ENCODE peak calls at places on chromosomes 12 and 14, in ten cellular contexts. F is PC-3, E is fibroblast of the aortic adventitia, U is fibroblast of mammary gland, J is A549, S is mucosa of descending colon, T is astrocyte of the spinal cord, A is neural progenitor cell, G is WTC11, X is NB4. Z is an unnamed sample.

GRCh38 chr14:91554535-91555332 is 44.6 kb upstream of the PPP4R3A start:
- DNase-seq in F (no peak), U (no peak), T (no peak), S (peak), X (no peak), J (no peak), G (no peak), E (no peak), A (no peak), Z (no peak)

GRCh38 chr12:93098077-93098476 is 169.0 kb upstream of the EEA1 start:
- DNase-seq in U (peak), J (no peak), E (peak), X (peak), G (peak), F (peak), S (no peak), A (peak), T (peak), Z (peak)

GRCh38 chr14:78143489-78144145 is 26.6 kb upstream of the NRXN3 start:
- DNase-seq in A (no peak), S (no peak), X (peak), T (peak), F (peak), G (no peak), E (peak), U (peak), J (peak), Z (no peak)

GRCh38 chr12:27814851-27815591 is 35.0 kb upstream of the MANSC4 start:
- DNase-seq in T (no peak), J (no peak), U (peak), X (no peak), F (no peak), G (no peak), S (no peak), E (peak), A (no peak), Z (no peak)

GRCh38 chr12:106409898-106410297 is 52.4 kb downstream of the POLR3B start:
- DNase-seq in U (no peak), F (no peak), G (no peak), X (no peak), E (peak), T (no peak), S (no peak), J (no peak), A (no peak), Z (no peak)

GRCh38 chr14:43005807-43006206 is 1399.1 kb downstream of the LRFN5 start:
- DNase-seq in J (no peak), X (peak), U (peak), A (no peak), T (peak), E (peak), G (no peak), F (peak), S (no peak), Z (no peak)

GRCh38 chr14:92917041-92917940 is 5.7 kb upstream of the CHGA start:
- DNase-seq in S (no peak), T (no peak), E (no peak), U (no peak), X (no peak), A (no peak), G (no peak), F (no peak), J (no peak), Z (no peak)

GRCh38 chr12:4714879-4715278 is 5.3 kb upstream of the GALNT8 start:
- DNase-seq in U (no peak), T (no peak), E (no peak), X (no peak), F (no peak), G (no peak), S (no peak), A (no peak), J (no peak), Z (no peak)

GRCh38 chr14:38210168-38210567 is 2.5 kb downstream of the SSTR1 start:
- DNase-seq in U (peak), X (no peak), T (peak), G (no peak), E (peak), F (peak), A (no peak), J (no peak), S (no peak), Z (no peak)

GRCh38 chr12:14989790-14990189 is 16.9 kb downstream of the PDE6H start:
- DNase-seq in T (no peak), S (no peak), A (no peak), G (no peak), X (no peak), U (no peak), F (no peak), J (no peak), E (no peak), Z (no peak)

GRCh38 chr12:48779869-48780268 is 9.0 kb downstream of the ADCY6 start:
- DNase-seq in U (peak), E (peak), G (no peak), S (no peak), J (no peak), X (peak), T (peak), F (no peak), A (no peak), Z (no peak)

GRCh38 chr12:131152587-131152986 is 198.9 kb downstream of the ADGRD1 start:
- DNase-seq in U (no peak), E (no peak), T (no peak), F (no peak), S (no peak), A (no peak), X (no peak), G (no peak), J (no peak), Z (no peak)

GRCh38 chr12:99087278-99087677 is 442.2 kb downstream of the APAF1 start:
- DNase-seq in T (no peak), J (no peak), A (peak), F (no peak), X (no peak), E (no peak), S (no peak), U (no peak), G (no peak), Z (no peak)

GRCh38 chr12:51531982-51532497 is 59.0 kb upstream of the SCN8A start:
- DNase-seq in S (no peak), E (peak), T (peak), U (peak), A (peak), X (peak), F (peak), J (peak), G (peak), Z (peak)

GRCh38 chr12:81333812-81334211 is 255.9 kb downstream of the ACSS3 start:
- DNase-seq in T (no peak), S (no peak), U (no peak), G (no peak), E (no peak), F (no peak), A (no peak), J (no peak), X (no peak), Z (no peak)

GRCh38 chr12:81327458-81327857 is 249.6 kb downstream of the ACSS3 start:
- DNase-seq in S (no peak), J (no peak), U (no peak), F (no peak), T (no peak), A (no peak), E (no peak), X (no peak), G (no peak), Z (no peak)

GRCh38 chr12:81332054-81332453 is 254.2 kb downstream of the ACSS3 start:
- DNase-seq in A (no peak), X (no peak), G (no peak), S (no peak), J (no peak), E (no peak), F (no peak), U (no peak), T (peak), Z (no peak)

GRCh38 chr12:81330480-81330879 is 252.6 kb downstream of the ACSS3 start:
- DNase-seq in U (peak), J (no peak), S (no peak), G (no peak), T (no peak), F (no peak), X (peak), A (no peak), E (no peak), Z (no peak)

DNA sequence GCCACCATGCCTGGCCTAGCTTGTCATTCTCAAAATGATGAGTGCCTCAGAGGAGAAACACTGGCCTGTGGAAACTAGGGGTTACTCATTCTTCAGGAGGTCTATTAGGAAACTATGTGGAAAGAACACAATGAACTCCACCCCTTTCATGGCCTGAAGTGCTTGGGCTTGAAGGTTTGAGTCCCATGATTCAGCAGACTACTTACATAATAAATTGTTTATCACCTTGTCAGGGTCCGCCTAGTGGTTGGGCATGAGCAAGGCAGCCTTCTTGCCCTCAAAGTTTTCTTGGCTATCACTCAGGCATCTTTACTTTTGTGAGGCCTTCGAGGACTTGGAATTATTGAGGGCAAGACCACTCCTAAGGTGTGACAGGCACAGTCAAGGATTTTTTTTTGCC is 251.2 kb downstream of the ACSS3 start:
- DNase-seq in X (peak), A (peak), U (peak), G (peak), S (no peak), E (peak), F (peak), T (no peak), J (no peak), Z (peak)
- TF ChIP-seq CTCF in X (peak), A (peak), U (peak), G (peak), S (no peak), E (peak), F (peak), T (peak), J (no peak), Z (peak)

GRCh38 chr14:66758031-66758613 is 250.2 kb downstream of the GPHN start:
- DNase-seq in E (no peak), A (peak), U (no peak), F (peak), G (no peak), J (no peak), S (no peak), T (no peak), X (no peak), Z (no peak)
- TF ChIP-seq CTCF in E (no peak), A (peak), U (no peak), F (peak), G (no peak), J (no peak), S (no peak), T (no peak), X (no peak), Z (no peak)

GRCh38 chr14:100858838-100859220 is 32.9 kb downstream of the MEG3 start:
- DNase-seq in A (no peak), T (no peak), E (no peak), F (no peak), J (no peak), X (no peak), S (peak), G (no peak), U (no peak), Z (no peak)
- TF ChIP-seq CTCF in A (no peak), T (no peak), E (no peak), F (no peak), J (no peak), X (no peak), S (no peak), G (no peak), U (no peak), Z (no peak)

DNA sequence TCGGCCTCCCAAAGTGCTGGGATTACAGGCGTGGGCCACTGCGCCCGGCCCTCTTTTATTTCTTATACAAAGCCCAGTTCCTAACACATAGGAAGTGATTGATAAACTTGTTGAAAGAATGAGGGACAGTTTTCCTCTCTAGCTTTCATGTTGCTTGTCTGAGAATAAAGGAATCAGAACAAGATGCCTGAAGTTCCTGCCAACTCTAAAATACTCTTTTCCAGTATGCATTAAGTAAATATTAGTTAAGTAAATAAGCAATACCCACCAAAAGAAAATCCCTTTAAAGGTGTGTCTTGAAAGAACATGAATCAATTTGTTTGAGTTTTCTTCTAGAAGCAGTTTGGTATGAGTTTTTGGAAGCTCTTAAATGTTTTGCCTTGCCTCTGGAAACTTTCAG is 24.4 kb upstream of the CD27 start:
- DNase-seq in S (no peak), A (no peak), T (no peak), X (no peak), F (peak), G (no peak), J (no peak), U (no peak), E (peak), Z (no peak)
- TF ChIP-seq CTCF in S (no peak), A (no peak), T (no peak), X (no peak), F (no peak), G (no peak), J (no peak), U (no peak), E (no peak), Z (no peak)

Z was measured in endothelial cell.